ENCODE peak calls at places on chromosomes 3 and 15, in five cellular contexts. L, H, X, E and U are unnamed samples.

GRCh38 chr3:136893848-136894443 is 31.9 kb downstream of the NCK1 start:
- DNase-seq in X (no peak), L (no peak), H (no peak), E (peak; percentile 65), U (no peak)

GRCh38 chr3:110773413-110773954 is 298.1 kb upstream of the NECTIN3 start:
- DNase-seq in E (peak; percentile 33), L (no peak), H (no peak), X (no peak), U (no peak)

GRCh38 chr15:25677719-25678497 is 185.2 kb downstream of the ATP10A start:
- DNase-seq in H (no peak), E (no peak), L (no peak), X (no peak), U (no peak)

GRCh38 chr3:54541369-54541768 is 386.5 kb downstream of the LRTM1 start:
- DNase-seq in L (no peak), E (no peak), H (no peak), X (no peak), U (no peak)

GRCh38 chr15:45114076-45114750 is at the start of the genes DUOX2 and DUOXA2:
- DNase-seq in L (no peak), H (peak; percentile 26), X (no peak), E (no peak), U (no peak)

GRCh38 chr15:35061171-35062163 is 23.6 kb downstream of the NANOGP8 start:
- DNase-seq in X (peak; percentile 61), L (no peak), H (no peak), E (no peak), U (no peak)

GRCh38 chr3:100082108-100082642 is 32.1 kb downstream of the FILIP1L start:
- DNase-seq in X (no peak), E (no peak), L (no peak), H (no peak), U (no peak)

GRCh38 chr3:127680146-127680661 is 7.5 kb downstream of the ABTB1 start:
- DNase-seq in L (no peak), X (no peak), E (no peak), H (peak; percentile 4), U (peak; percentile 20)

GRCh38 chr3:170962426-170962825 is 54.0 kb upstream of the EIF5A2 start:
- DNase-seq in L (no peak), X (no peak), H (no peak), E (no peak), U (no peak)

GRCh38 chr15:92819312-92820232 is 80.6 kb upstream of the CHD2 start:
- DNase-seq in E (no peak), H (no peak), L (no peak), X (no peak), U (peak; percentile 25)

GRCh38 chr15:35309886-35310285 is 224.8 kb upstream of the NANOGP8 start:
- DNase-seq in E (no peak), L (no peak), X (no peak), H (no peak), U (no peak)

GRCh38 chr3:43729707-43730399 is 39.1 kb downstream of the ABHD5 start:
- DNase-seq in E (no peak), H (no peak), X (no peak), L (peak; percentile 75), U (peak; percentile 79)

GRCh38 chr15:63089260-63090043 is 32.2 kb upstream of the LACTB start:
- DNase-seq in X (no peak), L (peak; percentile 38), E (peak; percentile 90), H (peak; percentile 24), U (peak; percentile 38)

GRCh38 chr3:129576514-129577345 is 29.7 kb downstream of the PLXND1 start:
- DNase-seq in E (no peak), X (peak; percentile 19), L (peak; percentile 75), H (no peak), U (peak; percentile 87)

GRCh38 chr3:196181127-196181546 is 30.1 kb downstream of the ZDHHC19 start:
- DNase-seq in L (no peak), X (no peak), H (no peak), E (no peak), U (no peak)
- H3K4me3 ChIP-seq in L (no peak overlapping the region), X (no peak overlapping the region), H (no peak overlapping the region), E (no peak overlapping the region), U (no peak overlapping the region)

DNA sequence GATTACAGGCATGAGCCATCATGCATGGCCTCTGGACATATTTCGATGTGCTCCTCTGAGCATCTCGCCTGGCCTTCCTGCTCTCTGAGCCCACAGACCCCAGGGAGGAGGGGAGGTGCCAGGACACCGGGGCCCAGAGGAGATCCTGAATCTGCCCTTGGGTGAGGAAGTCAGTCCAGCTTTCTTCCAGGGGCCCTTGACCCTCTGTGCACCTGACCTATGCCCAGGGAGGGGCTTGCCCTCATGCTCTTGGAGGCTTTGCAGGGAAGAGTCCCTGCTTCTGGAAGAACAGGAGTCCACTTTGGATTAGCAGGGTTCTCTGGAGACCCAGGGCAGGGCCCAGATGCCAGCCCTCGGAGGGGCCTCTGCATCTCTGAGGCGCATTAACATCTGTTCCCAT is 1.4 kb downstream of the ACSBG1 start:
- DNase-seq in L (no peak), X (no peak), E (no peak), H (no peak), U (no peak)
- H3K4me3 ChIP-seq in L (no peak overlapping the region), X (no peak overlapping the region), E (no peak overlapping the region), H (no peak overlapping the region), U (no peak overlapping the region)

GRCh38 chr3:155184027-155184426 is 103.9 kb downstream of the MME start:
- DNase-seq in X (no peak), E (no peak), L (no peak), H (no peak), U (no peak)
- H3K4me3 ChIP-seq in X (no peak overlapping the region), E (no peak overlapping the region), L (no peak overlapping the region), H (no peak overlapping the region), U (no peak overlapping the region)

GRCh38 chr3:101840066-101840465 is 9.2 kb upstream of the NFKBIZ start:
- DNase-seq in H (no peak), L (no peak), X (no peak), E (no peak), U (no peak)

GRCh38 chr3:101842245-101842934 is 6.9 kb upstream of the NFKBIZ start:
- DNase-seq in H (no peak), E (no peak), L (no peak), X (no peak), U (no peak)

GRCh38 chr3:101846709-101847108 is 2.6 kb upstream of the NFKBIZ start:
- DNase-seq in X (no peak), L (no peak), H (no peak), E (no peak), U (no peak)

GRCh38 chr3:101845405-101845804 is 3.9 kb upstream of the NFKBIZ start:
- DNase-seq in X (no peak), L (peak; percentile 51), E (no peak), H (no peak), U (no peak)

DNA sequence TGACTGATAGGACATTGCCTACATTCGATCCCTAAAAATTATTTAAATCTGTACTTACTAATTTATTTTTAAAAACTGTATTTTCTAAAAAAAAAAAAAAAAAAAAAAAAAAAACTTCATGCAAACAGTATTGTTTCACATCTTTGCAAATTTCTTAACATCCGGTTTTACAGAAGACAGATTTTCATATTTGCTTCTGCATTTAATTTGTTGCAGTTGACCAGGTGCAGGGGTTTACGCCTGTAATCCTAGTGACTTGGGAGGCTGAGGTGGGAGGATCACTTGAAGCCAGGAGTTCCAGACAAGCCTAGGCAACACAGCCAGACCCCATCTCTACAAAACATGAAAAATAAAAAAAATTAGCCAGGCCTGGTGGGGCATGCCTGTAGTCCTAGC is 6.4 kb upstream of the NFKBIZ start:
- DNase-seq in L (no peak), X (no peak), H (no peak), E (no peak), U (no peak)
- H3K4me3 ChIP-seq in L (no peak overlapping the region), X (no peak overlapping the region), H (no peak overlapping the region), E (no peak overlapping the region), U (no peak overlapping the region)

DNA sequence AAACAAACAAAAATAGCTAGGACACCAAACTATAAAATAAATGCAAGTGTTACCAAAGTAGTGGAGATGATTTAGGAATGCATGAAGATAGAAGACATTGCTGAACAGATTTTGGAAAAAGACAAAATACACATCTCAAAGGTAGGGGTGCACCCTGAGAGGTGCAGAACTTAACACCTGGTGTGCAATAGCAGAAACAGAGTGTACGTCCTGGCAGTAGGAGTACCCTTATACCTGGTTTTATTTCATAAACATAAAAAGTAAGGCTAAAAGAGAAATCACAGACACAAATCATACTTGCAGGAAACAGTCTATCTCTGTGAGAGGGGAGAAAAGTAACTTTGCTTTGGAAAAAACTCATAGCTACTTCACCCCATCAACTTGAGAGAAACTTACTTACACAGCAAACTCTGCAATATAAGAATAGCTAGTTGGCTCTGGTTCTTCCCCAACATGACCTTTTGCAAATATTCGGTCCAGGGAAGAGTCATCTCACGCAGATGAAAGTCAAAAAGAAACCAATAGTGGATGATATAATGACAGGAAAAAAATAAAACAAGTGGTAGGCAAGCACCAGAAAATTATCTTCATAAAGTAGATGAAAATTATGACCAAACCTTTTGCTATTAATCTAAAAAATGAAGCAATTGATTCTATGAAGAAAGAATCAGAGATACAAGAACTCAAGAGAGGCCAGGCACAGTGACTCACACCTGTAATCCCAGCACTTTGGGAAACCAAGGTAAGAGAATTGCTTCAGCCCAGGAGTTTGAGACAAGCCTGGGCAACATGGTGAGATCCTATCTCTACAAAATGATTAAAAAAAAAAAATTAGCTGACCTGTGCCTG is 108.9 kb upstream of the BNIP2 start:
- DNase-seq in X (no peak), E (no peak), L (no peak), H (no peak), U (no peak)
- H3K4me3 ChIP-seq in X (no peak overlapping the region), E (no peak overlapping the region), L (no peak overlapping the region), H (no peak overlapping the region), U (no peak overlapping the region)

GRCh38 chr3:53071882-53072431 is 26.1 kb upstream of the SFMBT1 start:
- DNase-seq in H (no peak), L (no peak), X (no peak), E (no peak), U (no peak)

GRCh38 chr3:53073553-53074365 is 27.9 kb upstream of the SFMBT1 start:
- DNase-seq in E (no peak), H (no peak), X (no peak), L (no peak), U (no peak)

GRCh38 chr3:53074366-53074696 is 28.5 kb upstream of the SFMBT1 start:
- DNase-seq in E (no peak), X (no peak), L (no peak), H (no peak), U (no peak)

GRCh38 chr3:53074761-53075742 is 29.2 kb upstream of the SFMBT1 start:
- DNase-seq in E (no peak), X (no peak), L (no peak), H (no peak), U (no peak)

GRCh38 chr3:53072653-53073552 is 27.0 kb upstream of the SFMBT1 start:
- DNase-seq in H (peak; percentile 89), E (peak; percentile 79), L (peak; percentile 90), X (peak; percentile 81), U (peak; percentile 93)
- H3K4me3 ChIP-seq in H (no peak overlapping the region), E (peak overlapping the region; percentile 57), L (peak overlapping the region; percentile 57), X (peak overlapping the region; percentile 58), U (peak overlapping the region; percentile 46)